ENCODE peak calls at places on chromosomes 4 and X, in eight cellular contexts. One of them, this sample, is unnamed.

GRCh38 chrX:22542641-22543040 is 269.9 kb downstream of the CBLL2 start:
- DNase-seq in NCI-H2171 treated with DMSO at 0.1 percent for 48 hours: no peak
- DNase-seq in hepatocyte: no peak
- DNase-seq in neural progenitor cell: no peak
- DNase-seq in natural killer cell: no peak
- DNase-seq in GM10248: no peak
- DNase-seq in RPMI7951: no peak
- DNase-seq in skeletal muscle cell: no peak
- DNase-seq in this sample: no peak

GRCh38 chr4:63458010-63458409 is 951.2 kb downstream of the TECRL start:
- DNase-seq in natural killer cell: no peak
- DNase-seq in neural progenitor cell: no peak
- DNase-seq in NCI-H2171 treated with DMSO at 0.1 percent for 48 hours: no peak
- DNase-seq in RPMI7951: no peak
- DNase-seq in GM10248: no peak
- DNase-seq in hepatocyte: no peak
- DNase-seq in skeletal muscle cell: no peak
- DNase-seq in this sample: no peak

GRCh38 chr4:169397762-169398161 is 127.0 kb upstream of the SH3RF1 start:
- DNase-seq in RPMI7951: peak; percentile 50
- DNase-seq in GM10248: no peak
- DNase-seq in NCI-H2171 treated with DMSO at 0.1 percent for 48 hours: no peak
- DNase-seq in natural killer cell: no peak
- DNase-seq in skeletal muscle cell: peak; percentile 55
- DNase-seq in neural progenitor cell: no peak
- DNase-seq in hepatocyte: no peak
- DNase-seq in this sample: no peak

GRCh38 chr4:18593297-18594002 is 571.9 kb upstream of the LCORL start:
- DNase-seq in natural killer cell: peak; percentile 18
- DNase-seq in neural progenitor cell: peak; percentile 91
- DNase-seq in skeletal muscle cell: peak; percentile 28
- DNase-seq in GM10248: peak; percentile 59
- DNase-seq in hepatocyte: peak; percentile 86
- DNase-seq in NCI-H2171 treated with DMSO at 0.1 percent for 48 hours: peak; percentile 57
- DNase-seq in RPMI7951: peak; percentile 64
- DNase-seq in this sample: peak; percentile 36

GRCh38 chrX:31038585-31039326 is 33.1 kb downstream of the FTHL17 start:
- DNase-seq in skeletal muscle cell: no peak
- DNase-seq in RPMI7951: peak; percentile 26
- DNase-seq in natural killer cell: no peak
- DNase-seq in NCI-H2171 treated with DMSO at 0.1 percent for 48 hours: no peak
- DNase-seq in hepatocyte: peak; percentile 56
- DNase-seq in neural progenitor cell: peak; percentile 49
- DNase-seq in GM10248: peak; percentile 19
- DNase-seq in this sample: no peak

GRCh38 chr4:8320386-8320750 is 50.8 kb downstream of the HTRA3 start:
- DNase-seq in GM10248: no peak
- DNase-seq in neural progenitor cell: no peak
- DNase-seq in hepatocyte: no peak
- DNase-seq in natural killer cell: peak; percentile 10
- DNase-seq in skeletal muscle cell: no peak
- DNase-seq in NCI-H2171 treated with DMSO at 0.1 percent for 48 hours: no peak
- DNase-seq in RPMI7951: no peak
- DNase-seq in this sample: no peak

GRCh38 chrX:24646745-24647182 is 383 bp downstream of the PCYT1B start:
- DNase-seq in RPMI7951: peak; percentile 27
- DNase-seq in hepatocyte: peak; percentile 28
- DNase-seq in neural progenitor cell: peak; percentile 93
- DNase-seq in NCI-H2171 treated with DMSO at 0.1 percent for 48 hours: peak; percentile 68
- DNase-seq in skeletal muscle cell: no peak
- DNase-seq in natural killer cell: no peak
- DNase-seq in GM10248: no peak
- DNase-seq in this sample: no peak

GRCh38 chrX:40154853-40155616 is 57.3 kb upstream of the BCOR start:
- DNase-seq in GM10248: peak; percentile 51
- DNase-seq in RPMI7951: peak; percentile 86
- DNase-seq in skeletal muscle cell: no peak
- DNase-seq in natural killer cell: no peak
- DNase-seq in neural progenitor cell: peak; percentile 91
- DNase-seq in hepatocyte: peak; percentile 80
- DNase-seq in NCI-H2171 treated with DMSO at 0.1 percent for 48 hours: peak; percentile 54
- DNase-seq in this sample: no peak

GRCh38 chr4:30724217-30724616 is 4.0 kb downstream of the PCDH7 start:
- DNase-seq in hepatocyte: no peak
- DNase-seq in GM10248: no peak
- DNase-seq in natural killer cell: no peak
- DNase-seq in NCI-H2171 treated with DMSO at 0.1 percent for 48 hours: no peak
- DNase-seq in skeletal muscle cell: no peak
- DNase-seq in neural progenitor cell: no peak
- DNase-seq in RPMI7951: no peak
- DNase-seq in this sample: no peak

GRCh38 chr4:162682651-162683050 is 484.0 kb downstream of the NAF1 start:
- DNase-seq in skeletal muscle cell: no peak
- DNase-seq in natural killer cell: no peak
- DNase-seq in RPMI7951: no peak
- DNase-seq in neural progenitor cell: no peak
- DNase-seq in GM10248: no peak
- DNase-seq in hepatocyte: no peak
- DNase-seq in NCI-H2171 treated with DMSO at 0.1 percent for 48 hours: no peak
- DNase-seq in this sample: no peak

GRCh38 chr4:11312389-11312788 is 116.3 kb downstream of the HS3ST1 start:
- DNase-seq in hepatocyte: no peak
- DNase-seq in skeletal muscle cell: no peak
- DNase-seq in RPMI7951: no peak
- DNase-seq in natural killer cell: no peak
- DNase-seq in GM10248: no peak
- DNase-seq in NCI-H2171 treated with DMSO at 0.1 percent for 48 hours: no peak
- DNase-seq in neural progenitor cell: no peak
- DNase-seq in this sample: peak; percentile 62

GRCh38 chr4:99915449-99915848 is 21.2 kb upstream of the LAMTOR3 start:
- DNase-seq in neural progenitor cell: no peak
- DNase-seq in RPMI7951: no peak
- DNase-seq in GM10248: no peak
- DNase-seq in natural killer cell: no peak
- DNase-seq in skeletal muscle cell: no peak
- DNase-seq in NCI-H2171 treated with DMSO at 0.1 percent for 48 hours: no peak
- DNase-seq in hepatocyte: no peak
- DNase-seq in this sample: peak; percentile 28

GRCh38 chrX:126855839-126856238 is 36.3 kb downstream of the PRR32 start:
- DNase-seq in NCI-H2171 treated with DMSO at 0.1 percent for 48 hours: no peak
- DNase-seq in RPMI7951: no peak
- DNase-seq in GM10248: no peak
- DNase-seq in natural killer cell: no peak
- DNase-seq in neural progenitor cell: no peak
- DNase-seq in skeletal muscle cell: no peak
- DNase-seq in hepatocyte: no peak
- DNase-seq in this sample: no peak

GRCh38 chr4:11954093-11954492 is 525.4 kb upstream of the HS3ST1 start:
- DNase-seq in hepatocyte: peak; percentile 48
- DNase-seq in neural progenitor cell: peak; percentile 44
- DNase-seq in skeletal muscle cell: no peak
- DNase-seq in RPMI7951: peak; percentile 1
- DNase-seq in NCI-H2171 treated with DMSO at 0.1 percent for 48 hours: no peak
- DNase-seq in GM10248: no peak
- DNase-seq in natural killer cell: no peak
- DNase-seq in this sample: peak; percentile 14

This sample was measured in non-pigmented ciliary epithelial cell.